ENCODE peak calls at places on chromosome 17, in nine cellular contexts. G is ovary, U is breast epithelium, H is H54, O is stomach, Y is testis, A is A549, F is body of pancreas, C is endothelial cell of umbilical vein. M is an unnamed sample.

GRCh38 chr17:57902800-57903759 is 52.1 kb downstream of the CUEDC1 start:
- DNase-seq in F (peak; percentile 97), A (peak; percentile 99), G (no peak), O (peak; percentile 95), H (peak; percentile 92), Y (peak; percentile 33), U (peak; percentile 88), C (peak; percentile 80), M (no peak)

GRCh38 chr17:309361-309888 is 43.2 kb downstream of the RPH3AL start:
- DNase-seq in F (peak; percentile 5), H (no peak), U (no peak), C (peak; percentile 48), G (no peak), A (peak; percentile 44), Y (no peak), O (no peak), M (no peak)

GRCh38 chr17:57694051-57694450 is 51.0 kb downstream of the CCDC182 start:
- DNase-seq in U (no peak), Y (no peak), F (no peak), G (no peak), C (no peak), A (no peak), O (no peak), H (no peak), M (no peak)

GRCh38 chr17:50817142-50817751 is 18.1 kb upstream of the WFIKKN2 start:
- DNase-seq in H (peak; percentile 53), Y (peak; percentile 58), A (peak; percentile 75), O (peak; percentile 68), C (no peak), G (no peak), U (no peak), F (peak; percentile 64), M (peak; percentile 71)

GRCh38 chr17:62178579-62178978 is 113.5 kb upstream of the MED13 start:
- DNase-seq in C (peak; percentile 48), O (no peak), F (no peak), H (peak; percentile 24), G (no peak), Y (no peak), A (no peak), U (no peak), M (no peak)

GRCh38 chr17:17285951-17286350 is 4.9 kb upstream of the COPS3 start:
- DNase-seq in C (no peak), H (no peak), A (no peak), Y (peak; percentile 69), F (no peak), G (no peak), O (peak; percentile 1), U (no peak), M (no peak)

GRCh38 chr17:79079421-79080200 is 5.0 kb downstream of the ENGASE start:
- DNase-seq in C (no peak), H (no peak), F (no peak), Y (no peak), A (no peak), G (no peak), U (no peak), O (no peak), M (no peak)

GRCh38 chr17:69466905-69467630 is 52.6 kb downstream of the MAP2K6 start:
- DNase-seq in Y (no peak), A (no peak), O (no peak), G (no peak), F (peak; percentile 42), C (peak; percentile 92), U (no peak), H (no peak), M (no peak)

GRCh38 chr17:40025991-40026815 is 11.0 kb downstream of the CSF3 start:
- DNase-seq in O (no peak), Y (no peak), A (no peak), G (no peak), F (no peak), H (no peak), C (peak; percentile 71), U (no peak), M (no peak)

GRCh38 chr17:57875109-57876022 is 25.5 kb upstream of the MRPS23 start:
- DNase-seq in C (peak; percentile 98), G (peak; percentile 81), H (peak; percentile 94), A (peak; percentile 98), Y (peak; percentile 78), F (peak; percentile 78), O (peak; percentile 71), U (peak; percentile 83), M (no peak)

GRCh38 chr17:13943859-13944258 is 125.4 kb upstream of the COX10 start:
- DNase-seq in G (no peak), F (no peak), H (no peak), O (no peak), Y (no peak), A (no peak), C (no peak), U (no peak), M (no peak)

GRCh38 chr17:44076716-44077594 is 6.4 kb downstream of the G6PC3 start:
- DNase-seq in O (no peak), C (no peak), H (no peak), Y (no peak), F (no peak), U (no peak), A (no peak), G (no peak), M (no peak)

GRCh38 chr17:50396261-50397110 is 837 bp downstream of the LRRC59 start:
- DNase-seq in A (peak; percentile 58), C (peak; percentile 54), H (peak; percentile 38), U (peak; percentile 55), F (peak; percentile 87), Y (peak; percentile 42), O (peak; percentile 83), G (peak; percentile 30), M (peak; percentile 75)

GRCh38 chr17:789160-789840 is 7.1 kb downstream of the MRM3 start:
- DNase-seq in H (no peak), G (no peak), C (no peak), U (no peak), F (no peak), A (no peak), Y (no peak), O (no peak), M (no peak)

GRCh38 chr17:14459955-14460354 is 159.1 kb downstream of the HS3ST3B1 start:
- DNase-seq in U (no peak), Y (no peak), A (no peak), G (no peak), F (no peak), O (no peak), C (no peak), H (no peak), M (no peak)

GRCh38 chr17:74442670-74443515 is 11.0 kb downstream of the GPRC5C start:
- DNase-seq in U (peak; percentile 95), G (peak; percentile 88), Y (peak; percentile 91), H (no peak), F (peak; percentile 100), A (no peak), C (no peak), O (peak; percentile 95), M (peak; percentile 15)

GRCh38 chr17:80034977-80035686 is 540 bp downstream of the TBC1D16 start:
- DNase-seq in O (no peak), G (peak; percentile 29), A (no peak), C (peak; percentile 68), H (peak; percentile 44), Y (no peak), F (peak; percentile 35), U (no peak), M (peak; percentile 16)

DNA sequence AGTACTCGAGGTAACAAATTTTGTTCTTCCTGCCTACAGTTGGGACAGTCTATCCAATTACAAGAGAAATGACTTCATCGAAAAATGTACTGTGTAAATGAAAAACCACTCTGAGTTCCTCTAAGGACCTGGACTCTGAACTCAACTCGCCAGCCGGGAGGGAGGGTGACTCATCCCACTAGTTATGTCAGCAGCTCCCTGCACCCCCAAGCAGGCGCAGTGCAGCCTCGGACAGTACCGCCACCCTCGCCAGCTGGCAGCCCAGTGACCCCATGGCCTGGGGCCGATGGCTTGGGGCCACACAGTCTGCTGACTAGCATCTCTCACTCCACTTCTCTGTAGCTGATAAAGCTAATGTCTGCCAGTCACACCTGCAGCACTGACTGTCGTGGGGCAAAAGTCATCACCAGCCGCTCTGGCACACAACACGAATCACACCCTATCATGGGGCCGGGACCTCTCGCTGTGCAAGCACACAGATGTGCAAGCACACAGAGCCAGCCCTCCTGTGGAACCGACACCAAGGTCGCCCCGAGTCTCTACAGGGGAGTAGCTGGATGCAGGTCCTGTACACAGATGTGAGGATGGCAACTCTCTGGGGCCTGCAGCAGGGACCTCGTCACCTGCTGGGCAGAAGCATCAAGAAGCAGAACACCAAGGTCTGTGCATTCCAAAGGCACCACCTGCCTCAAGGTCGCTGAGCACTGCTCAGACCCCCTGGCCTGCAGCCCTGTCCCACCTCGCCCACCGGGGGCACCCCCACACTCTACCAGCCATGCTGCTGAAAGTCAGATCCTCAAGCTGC is 5.7 kb downstream of the CSNK1D start:
- DNase-seq in A (peak; percentile 94), O (peak; percentile 90), Y (peak; percentile 90), U (peak; percentile 88), F (peak; percentile 96), C (peak; percentile 82), H (peak; percentile 97), G (peak; percentile 81), M (peak; percentile 79)
- TF ChIP-seq POLR2A in A (no peak), O (no peak), Y (no peak), U (no peak), F (no peak), C (no peak), H (no peak), G (no peak), M (no peak)

GRCh38 chr17:42536048-42536371 is at the start of gene NAGLU:
- DNase-seq in H (peak; percentile 98), A (peak; percentile 100), O (peak; percentile 98), C (peak; percentile 83), Y (peak; percentile 98), F (peak; percentile 99), U (peak; percentile 96), G (peak; percentile 98), M (peak; percentile 92)
- TF ChIP-seq POLR2A in H (peak; percentile 58), A (peak; percentile 54), O (no peak), C (peak; percentile 64), Y (peak; percentile 58), F (peak; percentile 54), U (peak; percentile 48), G (peak; percentile 71), M (peak; percentile 77)

DNA sequence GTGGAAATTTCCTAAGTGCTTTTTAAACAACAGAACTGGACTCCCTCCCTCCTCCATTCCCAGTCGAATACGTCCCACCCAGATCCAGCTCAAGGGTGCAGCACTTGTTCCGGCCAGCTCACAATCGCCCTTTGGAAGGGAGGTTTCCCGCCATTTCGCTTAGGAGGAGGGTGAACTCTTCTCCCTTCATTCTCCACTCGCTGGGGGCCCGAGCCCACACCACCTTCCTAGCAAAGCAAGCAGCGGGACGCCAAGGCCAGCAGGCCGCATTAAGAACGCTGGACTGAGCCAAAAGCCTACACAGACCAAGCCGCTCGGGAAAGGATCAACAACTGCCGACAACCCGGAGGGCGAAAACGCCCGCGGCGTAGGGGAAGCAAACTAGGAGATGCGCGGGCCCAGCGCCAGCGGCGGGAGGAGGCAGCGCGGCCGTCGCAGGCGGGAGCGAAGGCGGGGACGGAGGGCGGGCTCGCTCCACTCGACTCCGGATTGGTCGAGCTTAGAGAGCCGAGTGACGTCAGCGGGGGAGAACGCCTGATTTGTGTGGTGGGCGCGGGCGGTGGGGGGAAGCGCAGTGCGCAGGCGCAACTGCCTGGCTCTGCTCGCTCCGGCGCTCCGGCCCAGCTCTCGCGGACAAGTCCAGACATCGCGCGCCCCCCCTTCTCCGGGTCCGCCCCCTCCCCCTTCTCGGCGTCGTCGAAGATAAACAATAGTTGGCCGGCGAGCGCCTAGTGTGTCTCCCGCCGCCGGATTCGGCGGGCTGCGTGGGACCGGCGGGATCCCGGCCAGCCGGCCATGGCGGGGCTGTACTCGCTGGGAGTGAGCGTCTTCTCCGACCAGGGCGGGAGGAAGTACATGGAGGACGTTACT is at the start of gene PPM1D:
- DNase-seq in H (peak; percentile 100), U (peak; percentile 99), G (peak; percentile 100), C (peak; percentile 100), F (peak; percentile 100), A (peak; percentile 99), O (peak; percentile 100), Y (peak; percentile 100), M (peak; percentile 99)
- TF ChIP-seq POLR2A in H (peak; percentile 64), U (peak; percentile 88), G (peak; percentile 91), C (peak; percentile 97), F (peak; percentile 92), A (peak; percentile 78), O (peak; percentile 20), Y (peak; percentile 69), M (peak; percentile 97)

GRCh38 chr17:75610103-75610984 is 22.7 kb downstream of the MYO15B start:
- DNase-seq in U (no peak), G (no peak), O (peak; percentile 46), C (no peak), F (no peak), Y (no peak), H (peak; percentile 96), A (peak; percentile 93), M (no peak)
- TF ChIP-seq POLR2A in U (no peak), G (no peak), O (no peak), C (no peak), F (no peak), Y (no peak), H (no peak), A (no peak), M (no peak)